ENCODE peak calls at places on chromosomes 3 and 15, in seven cellular contexts. J is NCI-H1417 treated with DMSO at 0.1 percent for 48 hours, I is progenitor cell of endocrine pancreas, Y is fibroblast of the aortic adventitia, K is NCI-H345, C is H7, T is A172. Q is an unnamed sample.

GRCh38 chr3:194092770-194093336 is 43.1 kb upstream of the HES1 start:
- DNase-seq in I (no peak), J (no peak), Y (no peak), T (no peak), C (no peak), K (no peak), Q (no peak)

GRCh38 chr3:29537889-29538609 is 257.2 kb downstream of the RBMS3 start:
- DNase-seq in T (no peak), I (no peak), K (no peak), C (no peak), Y (peak), J (no peak), Q (no peak)

GRCh38 chr3:172627057-172627809 is 83.6 kb downstream of the NCEH1 start:
- DNase-seq in Y (peak), K (no peak), T (no peak), I (no peak), J (no peak), C (no peak), Q (no peak)

GRCh38 chr3:13580256-13581023 is 31.5 kb downstream of the FBLN2 start:
- DNase-seq in Y (no peak), I (no peak), C (no peak), T (peak), J (no peak), K (no peak), Q (no peak)

GRCh38 chr15:94370197-94370987 is 139.0 kb downstream of the MCTP2 start:
- DNase-seq in I (no peak), C (no peak), T (no peak), J (peak), K (peak), Y (no peak), Q (no peak)

GRCh38 chr3:184262166-184262926 is 993 bp upstream of the CAMK2N2 start:
- DNase-seq in I (no peak), C (peak), K (peak), Y (no peak), J (peak), T (no peak), Q (peak)

GRCh38 chr3:72347819-72348319 is 500.4 kb downstream of the SHQ1 start:
- DNase-seq in I (peak), J (no peak), C (peak), K (no peak), Y (peak), T (peak), Q (peak)

GRCh38 chr3:160810360-160810759 is 54.3 kb downstream of the PPM1L start:
- DNase-seq in Y (peak), K (no peak), J (no peak), I (no peak), T (no peak), C (no peak), Q (no peak)

GRCh38 chr3:145620002-145620401 is 541.0 kb downstream of the PLOD2 start:
- DNase-seq in J (no peak), I (no peak), K (no peak), Y (no peak), C (no peak), T (no peak), Q (no peak)

GRCh38 chr3:57100046-57100695 is 39.7 kb downstream of the SPATA12 start:
- DNase-seq in I (peak), C (peak), Y (peak), T (peak), J (no peak), K (peak), Q (peak)

GRCh38 chr3:132290833-132291232 is 26.4 kb upstream of the ACP3 start:
- DNase-seq in J (no peak), Y (peak), K (no peak), C (no peak), T (no peak), I (no peak), Q (no peak)

GRCh38 chr3:129783470-129783869 is 110.0 kb downstream of the TMCC1 start:
- DNase-seq in J (no peak), Y (peak), T (no peak), I (no peak), K (no peak), C (no peak), Q (no peak)

GRCh38 chr15:88911766-88912118 is 1.4 kb downstream of the MFGE8 start:
- DNase-seq in Y (no peak), I (no peak), T (peak), J (no peak), C (peak), K (no peak), Q (peak)

GRCh38 chr15:100934735-100935134 is 15.6 kb downstream of the LRRK1 start:
- DNase-seq in I (no peak), C (peak), T (no peak), J (no peak), Y (peak), K (no peak), Q (no peak)

GRCh38 chr3:84555629-84556028 is 403.2 kb upstream of the CADM2 start:
- DNase-seq in J (no peak), C (no peak), T (no peak), Y (no peak), I (no peak), K (no peak), Q (no peak)

GRCh38 chr3:125351814-125352456 is 23.2 kb downstream of the ZNF148 start:
- DNase-seq in K (no peak), Y (peak), C (no peak), I (no peak), J (no peak), T (no peak), Q (no peak)

GRCh38 chr3:34292605-34293300 is 494.3 kb downstream of the PDCD6IP start:
- DNase-seq in C (no peak), K (no peak), J (no peak), I (no peak), Y (no peak), T (no peak), Q (no peak)

GRCh38 chr15:25057574-25057973 is 102.8 kb downstream of the SNRPN start:
- DNase-seq in T (no peak), I (no peak), J (no peak), K (no peak), C (no peak), Y (no peak), Q (peak)

GRCh38 chr3:138186216-138186615 is 885 bp upstream of the ARMC8 start:
- DNase-seq in T (no peak), J (no peak), K (no peak), C (no peak), I (no peak), Y (no peak), Q (no peak)

GRCh38 chr3:167773584-167773983 is 38.1 kb downstream of the SERPINI1 start:
- DNase-seq in C (no peak), J (no peak), Y (no peak), I (no peak), K (no peak), T (no peak), Q (no peak)

GRCh38 chr15:70597056-70597603 is 166.2 kb downstream of the UACA start:
- DNase-seq in I (no peak), J (no peak), T (peak), Y (no peak), C (no peak), K (no peak), Q (peak)

GRCh38 chr15:74382004-74382816 is 14.8 kb upstream of the CYP11A1 start:
- DNase-seq in T (peak), J (peak), Y (peak), K (peak), C (peak), I (peak), Q (peak)

GRCh38 chr3:172096881-172097420 is 57.6 kb downstream of the FNDC3B start:
- DNase-seq in C (no peak), T (peak), Y (peak), I (no peak), K (no peak), J (no peak), Q (no peak)

GRCh38 chr15:82698711-82699345 is 10.8 kb downstream of the AP3B2 start:
- DNase-seq in I (no peak), J (no peak), C (no peak), T (no peak), K (no peak), Y (no peak), Q (no peak)

GRCh38 chr3:39499651-39500273 is 32.3 kb downstream of the MOBP start:
- DNase-seq in C (no peak), T (no peak), Y (no peak), I (no peak), K (no peak), J (no peak), Q (no peak)

GRCh38 chr3:13544293-13544831 is 4.6 kb upstream of the FBLN2 start:
- DNase-seq in C (peak), Y (peak), I (no peak), K (no peak), J (no peak), T (peak), Q (peak)

GRCh38 chr15:58440181-58440910 is 8.6 kb downstream of the LIPC start:
- DNase-seq in I (no peak), K (no peak), T (peak), Y (peak), C (no peak), J (no peak), Q (no peak)

GRCh38 chr3:42088803-42089520 is 2.2 kb upstream of the TRAK1 start:
- DNase-seq in Y (no peak), K (no peak), T (no peak), I (no peak), C (no peak), J (no peak), Q (no peak)

GRCh38 chr15:89665449-89666146 is 10.3 kb upstream of the KIF7 start:
- DNase-seq in K (peak), C (peak), Y (peak), T (no peak), I (peak), J (no peak), Q (peak)

GRCh38 chr3:34683851-34684250 is 885.4 kb downstream of the PDCD6IP start:
- DNase-seq in I (peak), Y (peak), C (no peak), J (no peak), K (no peak), T (peak), Q (peak)